ENCODE peak calls at places on chromosomes 11 and 22, in four cellular contexts. One of them, this sample, is unnamed.

GRCh38 chr11:9626778-9627394 is 37.0 kb upstream of the SWAP70 start:
- DNase-seq in mesenchymal stem cell: peak; percentile 14
- DNase-seq in effector memory CD4-positive, alpha-beta T cell: no peak
- DNase-seq in CD8-positive, alpha-beta T cell: no peak
- DNase-seq in this sample: peak; percentile 58

GRCh38 chr11:119907934-119908760 is 179.1 kb upstream of the NECTIN1 start:
- DNase-seq in mesenchymal stem cell: no peak
- DNase-seq in effector memory CD4-positive, alpha-beta T cell: no peak
- DNase-seq in CD8-positive, alpha-beta T cell: no peak
- DNase-seq in this sample: no peak

GRCh38 chr11:122101625-122102291 is 14.3 kb downstream of the BLID start:
- DNase-seq in mesenchymal stem cell: peak; percentile 89
- DNase-seq in effector memory CD4-positive, alpha-beta T cell: no peak
- DNase-seq in CD8-positive, alpha-beta T cell: no peak
- DNase-seq in this sample: peak; percentile 91

GRCh38 chr11:77196961-77197360 is 68.9 kb downstream of the MYO7A start:
- DNase-seq in mesenchymal stem cell: no peak
- DNase-seq in effector memory CD4-positive, alpha-beta T cell: no peak
- DNase-seq in CD8-positive, alpha-beta T cell: no peak
- DNase-seq in this sample: no peak

GRCh38 chr11:15059132-15059531 is 14.3 kb upstream of the CALCB start:
- DNase-seq in mesenchymal stem cell: no peak
- DNase-seq in effector memory CD4-positive, alpha-beta T cell: no peak
- DNase-seq in CD8-positive, alpha-beta T cell: no peak
- DNase-seq in this sample: peak; percentile 67

GRCh38 chr11:78170874-78171549 is 17.4 kb downstream of the KCTD21 start:
- DNase-seq in mesenchymal stem cell: no peak
- DNase-seq in effector memory CD4-positive, alpha-beta T cell: no peak
- DNase-seq in CD8-positive, alpha-beta T cell: no peak
- DNase-seq in this sample: no peak

GRCh38 chr11:119065369-119065768 is 2.2 kb upstream of the VPS11 start:
- DNase-seq in mesenchymal stem cell: peak; percentile 62
- DNase-seq in effector memory CD4-positive, alpha-beta T cell: no peak
- DNase-seq in CD8-positive, alpha-beta T cell: peak; percentile 42
- DNase-seq in this sample: no peak

GRCh38 chr11:26720003-26720402 is 1.9 kb downstream of the SLC5A12 start:
- DNase-seq in mesenchymal stem cell: no peak
- DNase-seq in effector memory CD4-positive, alpha-beta T cell: no peak
- DNase-seq in CD8-positive, alpha-beta T cell: no peak
- DNase-seq in this sample: no peak

GRCh38 chr11:5596611-5597201 is at the start of gene TRIM6:
- DNase-seq in mesenchymal stem cell: peak; percentile 59
- DNase-seq in effector memory CD4-positive, alpha-beta T cell: no peak
- DNase-seq in CD8-positive, alpha-beta T cell: no peak
- DNase-seq in this sample: peak; percentile 92

GRCh38 chr11:7348432-7349298 is 97.0 kb downstream of the SYT9 start:
- DNase-seq in mesenchymal stem cell: peak; percentile 5
- DNase-seq in effector memory CD4-positive, alpha-beta T cell: no peak
- DNase-seq in CD8-positive, alpha-beta T cell: no peak
- DNase-seq in this sample: peak; percentile 73

GRCh38 chr22:30947821-30948454 is 20.6 kb downstream of the MORC2 start:
- DNase-seq in mesenchymal stem cell: peak; percentile 72
- DNase-seq in effector memory CD4-positive, alpha-beta T cell: no peak
- DNase-seq in CD8-positive, alpha-beta T cell: no peak
- DNase-seq in this sample: no peak